ENCODE peak calls at places on chromosome 12, in four cellular contexts. One of them, this sample, is unnamed.

GRCh38 chr12:21659383-21659782 is 1.7 kb upstream of the LDHB start:
- DNase-seq in GM12878: no peak
- DNase-seq in K562: peak
- DNase-seq in HepG2: no peak
- DNase-seq in this sample: no peak

GRCh38 chr12:104121001-104121400 is 17.0 kb downstream of the NFYB start:
- DNase-seq in GM12878: no peak
- DNase-seq in K562: no peak
- DNase-seq in HepG2: no peak
- DNase-seq in this sample: no peak

GRCh38 chr12:539540-540310 is 80.0 kb downstream of the B4GALNT3 start:
- DNase-seq in GM12878: no peak
- DNase-seq in K562: no peak
- DNase-seq in HepG2: no peak
- DNase-seq in this sample: no peak

GRCh38 chr12:47776471-47777143 is 3.6 kb downstream of the SLC48A1 start:
- DNase-seq in HepG2: no peak
- DNase-seq in K562: no peak
- DNase-seq in GM12878: no peak
- DNase-seq in this sample: no peak

GRCh38 chr12:75209782-75210138 is at the start of gene KCNC2:
- DNase-seq in GM12878: no peak
- DNase-seq in HepG2: no peak
- DNase-seq in K562: no peak
- DNase-seq in this sample: no peak

GRCh38 chr12:79151956-79152355 is 287.4 kb downstream of the SYT1 start:
- DNase-seq in GM12878: no peak
- DNase-seq in HepG2: no peak
- DNase-seq in K562: no peak
- DNase-seq in this sample: no peak

GRCh38 chr12:3611853-3612703 is 121.1 kb downstream of the PRMT8 start:
- DNase-seq in HepG2: no peak
- DNase-seq in K562: no peak
- DNase-seq in GM12878: no peak
- DNase-seq in this sample: no peak

GRCh38 chr12:96570579-96570978 is 81.2 kb downstream of the CFAP54 start:
- DNase-seq in GM12878: no peak
- DNase-seq in HepG2: no peak
- DNase-seq in K562: no peak
- DNase-seq in this sample: no peak

GRCh38 chr12:130957304-130957621 is 3.6 kb downstream of the ADGRD1 start:
- DNase-seq in HepG2: no peak
- DNase-seq in GM12878: no peak
- DNase-seq in K562: no peak
- DNase-seq in this sample: no peak

GRCh38 chr12:242496-242895 is 20.1 kb downstream of the SLC6A13 start:
- DNase-seq in K562: no peak
- DNase-seq in HepG2: no peak
- DNase-seq in GM12878: no peak
- DNase-seq in this sample: no peak

GRCh38 chr12:16513231-16513630 is 92.7 kb downstream of the LMO3 start:
- DNase-seq in GM12878: no peak
- DNase-seq in K562: no peak
- DNase-seq in HepG2: no peak
- DNase-seq in this sample: no peak

GRCh38 chr12:16520328-16520727 is 85.6 kb downstream of the LMO3 start:
- DNase-seq in K562: no peak
- DNase-seq in GM12878: no peak
- DNase-seq in HepG2: no peak
- DNase-seq in this sample: no peak

DNA sequence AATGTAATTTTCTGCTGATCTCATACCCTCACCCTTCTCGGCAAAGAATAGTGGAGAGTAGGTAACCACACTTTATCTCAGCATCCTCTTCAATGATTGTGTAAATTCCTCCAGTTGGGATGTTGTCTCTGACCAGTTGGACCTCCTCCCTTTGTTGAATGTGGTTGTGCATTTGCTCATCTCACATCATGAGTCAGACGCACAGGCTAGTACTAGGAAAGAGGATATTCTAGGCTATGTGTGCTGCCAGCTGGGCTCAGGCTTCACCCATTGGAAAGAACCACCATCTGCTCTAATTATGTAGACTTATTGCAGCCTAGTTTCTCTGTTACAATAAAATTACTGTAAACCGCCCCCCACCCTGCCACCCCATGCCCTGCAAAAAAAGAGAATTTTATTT is 90.3 kb downstream of the LMO3 start:
- DNase-seq in GM12878: no peak
- DNase-seq in K562: no peak
- DNase-seq in HepG2: no peak
- DNase-seq in this sample: no peak
- TF ChIP-seq CBFB in GM12878: no peak
- TF ChIP-seq CBFB in K562: no peak
- TF ChIP-seq CBFB in HepG2: no peak
- TF ChIP-seq CBFB in this sample: no peak

GRCh38 chr12:110001596-110001995 is 2.4 kb downstream of the ANKRD13A start:
- DNase-seq in GM12878: no peak
- DNase-seq in K562: no peak
- DNase-seq in HepG2: no peak
- DNase-seq in this sample: no peak
- TF ChIP-seq CREB1 in GM12878: no peak
- TF ChIP-seq CREB1 in K562: no peak
- TF ChIP-seq CREB1 in HepG2: no peak
- TF ChIP-seq CREB1 in this sample: no peak

GRCh38 chr12:124142395-124143005 is 152.4 kb upstream of the RFLNA start:
- DNase-seq in K562: no peak
- DNase-seq in HepG2: no peak
- DNase-seq in GM12878: no peak
- DNase-seq in this sample: no peak
- TF ChIP-seq ATF2 in K562: no peak
- TF ChIP-seq ATF2 in HepG2: no peak
- TF ChIP-seq ATF2 in GM12878: no peak
- TF ChIP-seq ATF2 in this sample: no peak

DNA sequence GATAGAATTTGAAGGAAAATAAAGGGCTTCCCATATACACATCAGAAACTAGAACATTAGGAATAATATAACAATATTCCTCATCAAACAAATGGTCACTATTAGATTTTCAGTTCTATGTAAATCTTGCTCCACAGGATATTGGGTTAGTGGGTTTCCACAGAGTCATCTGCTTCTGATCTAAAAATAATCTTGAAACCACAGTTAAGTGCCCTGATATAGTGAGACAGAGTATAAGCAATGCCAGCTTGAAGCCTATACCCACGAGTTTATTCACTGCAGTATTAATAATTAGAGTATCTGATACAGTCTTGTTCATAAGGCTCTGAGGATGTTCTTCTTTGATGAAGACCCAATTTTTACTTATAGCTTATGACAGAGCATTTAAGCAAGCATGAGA is 74.5 kb upstream of the ATF7IP start:
- DNase-seq in GM12878: no peak
- DNase-seq in HepG2: no peak
- DNase-seq in K562: no peak
- DNase-seq in this sample: no peak
- TF ChIP-seq CBFB in GM12878: no peak
- TF ChIP-seq CBFB in HepG2: no peak
- TF ChIP-seq CBFB in K562: no peak
- TF ChIP-seq CBFB in this sample: no peak

GRCh38 chr12:26630546-26631027 is 202.4 kb downstream of the ITPR2 start:
- DNase-seq in GM12878: no peak
- DNase-seq in HepG2: peak
- DNase-seq in K562: no peak
- DNase-seq in this sample: no peak

GRCh38 chr12:26631846-26632245 is 201.1 kb downstream of the ITPR2 start:
- DNase-seq in GM12878: no peak
- DNase-seq in HepG2: no peak
- DNase-seq in K562: no peak
- DNase-seq in this sample: no peak

GRCh38 chr12:26632746-26633145 is 200.2 kb downstream of the ITPR2 start:
- DNase-seq in K562: no peak
- DNase-seq in HepG2: no peak
- DNase-seq in GM12878: no peak
- DNase-seq in this sample: no peak

GRCh38 chr12:26636710-26637328 is 196.2 kb downstream of the ITPR2 start:
- DNase-seq in K562: no peak
- DNase-seq in HepG2: peak
- DNase-seq in GM12878: no peak
- DNase-seq in this sample: no peak

GRCh38 chr12:26633591-26634210 is 199.3 kb downstream of the ITPR2 start:
- DNase-seq in GM12878: no peak
- DNase-seq in HepG2: peak
- DNase-seq in K562: no peak
- DNase-seq in this sample: no peak
- TF ChIP-seq CREB1 in GM12878: no peak
- TF ChIP-seq CREB1 in HepG2: no peak
- TF ChIP-seq CREB1 in K562: no peak
- TF ChIP-seq CREB1 in this sample: no peak

GRCh38 chr12:106866426-106867080 is 89.2 kb upstream of the TMEM263 start:
- DNase-seq in GM12878: no peak
- DNase-seq in HepG2: no peak
- DNase-seq in K562: no peak
- DNase-seq in this sample: no peak

GRCh38 chr12:106863185-106863584 is 88.7 kb downstream of the RIC8B start:
- DNase-seq in HepG2: no peak
- DNase-seq in K562: no peak
- DNase-seq in GM12878: no peak
- DNase-seq in this sample: no peak

GRCh38 chr12:106865685-106866084 is 90.0 kb upstream of the TMEM263 start:
- DNase-seq in K562: no peak
- DNase-seq in GM12878: no peak
- DNase-seq in HepG2: no peak
- DNase-seq in this sample: peak

DNA sequence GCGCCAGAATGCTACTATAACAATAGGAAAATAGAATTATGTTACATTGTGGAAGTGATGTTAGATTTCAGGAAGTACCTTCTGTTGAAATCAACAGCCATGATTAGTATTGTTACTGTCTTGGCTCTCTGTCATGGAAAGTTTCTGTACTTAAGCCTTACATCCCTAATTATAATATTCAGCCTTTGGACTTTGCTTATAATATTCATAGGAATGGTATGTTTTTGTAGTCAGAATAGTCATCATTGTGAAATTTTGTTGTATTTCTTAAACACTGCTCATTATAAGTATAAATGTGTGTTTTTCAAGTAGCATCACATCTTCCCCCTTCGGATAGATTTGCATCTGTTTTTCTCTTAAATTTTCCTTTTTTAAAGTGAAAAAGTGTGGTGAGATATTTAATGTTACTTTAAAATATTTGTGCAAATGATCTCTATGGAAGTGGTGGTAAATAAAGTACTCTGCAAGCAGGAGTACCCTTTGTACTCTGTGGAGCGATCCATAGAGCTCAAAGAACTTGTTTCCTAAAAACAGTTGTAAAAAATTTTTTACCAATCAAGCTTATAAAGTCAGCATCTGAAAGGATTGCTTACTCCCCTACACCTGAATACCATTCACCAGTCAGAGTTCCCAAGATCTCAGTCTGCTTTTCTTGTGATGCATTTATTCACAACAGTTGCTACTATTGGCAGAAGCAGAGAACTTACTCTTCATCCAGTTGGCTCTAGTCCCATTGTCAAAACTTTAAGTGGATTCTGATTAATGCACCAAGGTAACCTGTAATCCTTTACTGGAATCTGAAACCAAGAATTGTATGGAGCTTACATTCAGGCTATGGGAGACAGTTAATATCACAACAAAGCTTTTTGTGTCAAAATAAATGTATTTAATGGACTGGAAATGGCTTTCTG is 87.8 kb downstream of the RIC8B start:
- DNase-seq in GM12878: no peak
- DNase-seq in K562: no peak
- DNase-seq in HepG2: peak
- DNase-seq in this sample: no peak
- TF ChIP-seq ATF2 in GM12878: no peak
- TF ChIP-seq ATF2 in K562: no peak
- TF ChIP-seq ATF2 in HepG2: no peak
- TF ChIP-seq ATF2 in this sample: no peak

GRCh38 chr12:19058235-19059021 is 71.1 kb upstream of the PLEKHA5 start:
- DNase-seq in GM12878: no peak
- DNase-seq in K562: no peak
- DNase-seq in HepG2: no peak
- DNase-seq in this sample: peak
- TF ChIP-seq CBFB in GM12878: no peak
- TF ChIP-seq CBFB in K562: no peak
- TF ChIP-seq CBFB in HepG2: no peak
- TF ChIP-seq CBFB in this sample: no peak

GRCh38 chr12:65123435-65124063 is 2.4 kb upstream of the WIF1 start:
- DNase-seq in K562: no peak
- DNase-seq in HepG2: peak
- DNase-seq in GM12878: peak
- DNase-seq in this sample: no peak

GRCh38 chr12:65126482-65126881 is 5.4 kb upstream of the WIF1 start:
- DNase-seq in K562: no peak
- DNase-seq in GM12878: no peak
- DNase-seq in HepG2: no peak
- DNase-seq in this sample: no peak

GRCh38 chr12:65122661-65123060 is 1.6 kb upstream of the WIF1 start:
- DNase-seq in GM12878: no peak
- DNase-seq in K562: no peak
- DNase-seq in HepG2: no peak
- DNase-seq in this sample: no peak

GRCh38 chr12:65125247-65125646 is 4.1 kb upstream of the WIF1 start:
- DNase-seq in K562: no peak
- DNase-seq in GM12878: no peak
- DNase-seq in HepG2: no peak
- DNase-seq in this sample: no peak

GRCh38 chr12:65125975-65126374 is 4.9 kb upstream of the WIF1 start:
- DNase-seq in K562: no peak
- DNase-seq in GM12878: no peak
- DNase-seq in HepG2: no peak
- DNase-seq in this sample: no peak
- TF ChIP-seq CREB1 in K562: no peak
- TF ChIP-seq CREB1 in GM12878: no peak
- TF ChIP-seq CREB1 in HepG2: no peak
- TF ChIP-seq CREB1 in this sample: no peak

DNA sequence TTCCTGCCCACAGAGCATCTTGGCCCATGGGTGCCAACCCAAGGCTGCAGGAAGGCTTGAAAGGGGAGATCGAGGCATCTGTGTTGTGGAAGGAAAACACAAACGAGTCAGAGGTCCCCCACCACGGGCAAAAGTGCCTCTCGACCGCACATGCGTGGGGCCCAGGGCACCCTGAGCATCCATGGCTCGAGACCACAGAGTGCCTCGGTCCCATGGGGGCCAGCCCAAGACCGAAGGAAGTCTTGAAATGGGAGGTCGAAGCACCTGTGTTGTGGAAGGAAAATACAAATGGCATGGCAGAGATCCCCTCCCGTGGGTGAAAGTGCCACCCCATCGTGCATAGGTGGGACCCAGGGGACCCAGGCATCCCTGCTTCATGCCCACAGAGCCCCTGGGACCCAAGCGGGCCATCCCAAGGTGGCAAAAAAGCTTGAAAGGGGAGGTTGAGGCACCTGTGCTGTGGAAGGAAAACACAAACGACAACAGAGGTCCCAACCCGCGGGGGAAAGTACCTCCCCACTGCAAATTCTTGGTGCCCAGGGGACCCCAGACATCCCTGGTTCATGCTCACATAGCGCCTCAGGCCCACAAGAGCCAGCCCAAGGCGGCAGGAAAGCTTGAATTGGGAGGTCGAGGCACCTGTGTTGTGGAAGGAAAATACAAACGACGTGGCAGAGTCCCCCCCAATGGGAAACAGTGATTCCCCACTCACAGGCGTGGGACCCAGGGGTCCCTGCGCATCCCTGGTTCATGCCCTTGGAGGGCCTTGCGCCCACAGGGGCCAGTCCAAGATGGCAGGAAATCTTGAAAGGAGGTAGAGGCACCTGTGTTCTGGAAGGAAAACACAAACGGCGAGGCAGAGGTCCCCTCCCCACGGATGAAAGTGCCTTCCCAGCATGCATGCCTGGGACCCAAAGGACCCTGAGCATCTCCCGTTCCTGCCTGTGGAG is 373.0 kb downstream of the ALG10 start:
- DNase-seq in HepG2: no peak
- DNase-seq in GM12878: no peak
- DNase-seq in K562: no peak
- DNase-seq in this sample: peak
- TF ChIP-seq ATF2 in HepG2: no peak
- TF ChIP-seq ATF2 in GM12878: no peak
- TF ChIP-seq ATF2 in K562: no peak
- TF ChIP-seq ATF2 in this sample: no peak

This sample was measured in WTC11.